ENCODE peak calls at places on chromosomes 7 and 10, in nine cellular contexts. A is PC-3; T is testis; D is SK-N-SH; K is tibial nerve; U is CD8-positive, alpha-beta T cell; L is brain microvascular endothelial cell; P is fibroblast of lung; J is ascending aorta. C is an unnamed sample.

GRCh38 chr10:128393546-128393945 is 267.3 kb upstream of the MKI67 start:
- DNase-seq in A (no peak), T (no peak), D (no peak), K (no peak), U (no peak), L (no peak), P (no peak), J (no peak), C (no peak)

GRCh38 chr10:5889624-5890518 is at the start of the genes ANKRD16 and FBH1:
- DNase-seq in A (peak), T (peak), D (peak), K (peak), U (peak), L (peak), P (peak), J (peak), C (peak)

GRCh38 chr10:74137992-74138391 is 12.6 kb downstream of the AP3M1 start:
- DNase-seq in A (no peak), T (no peak), D (no peak), K (no peak), U (no peak), L (no peak), P (no peak), J (no peak), C (no peak)

GRCh38 chr7:22333680-22334141 is 23.2 kb downstream of the RAPGEF5 start:
- DNase-seq in A (peak), T (peak), D (no peak), K (no peak), U (no peak), L (no peak), P (no peak), J (no peak), C (no peak)

GRCh38 chr7:102872460-102872859 is 40.3 kb upstream of the LRRC17 start:
- DNase-seq in A (peak), T (no peak), D (no peak), K (no peak), U (no peak), L (peak), P (peak), J (no peak), C (no peak)

GRCh38 chr10:52566471-52567246 is 205.9 kb downstream of the MBL2 start:
- DNase-seq in A (peak), T (no peak), D (peak), K (no peak), U (no peak), L (peak), P (peak), J (no peak), C (no peak)

GRCh38 chr10:116774728-116775151 is 32.4 kb upstream of the HSPA12A start:
- DNase-seq in A (peak), T (no peak), D (no peak), K (no peak), U (no peak), L (no peak), P (no peak), J (no peak), C (peak)

GRCh38 chr10:27542324-27542723 is 38.2 kb downstream of the RAB18 start:
- DNase-seq in A (no peak), T (no peak), D (no peak), K (no peak), U (no peak), L (no peak), P (no peak), J (no peak), C (no peak)

GRCh38 chr10:114309111-114309651 is 70.1 kb downstream of the VWA2 start:
- DNase-seq in A (no peak), T (no peak), D (no peak), K (no peak), U (no peak), L (peak), P (peak), J (no peak), C (no peak)

GRCh38 chr10:79038841-79039201 is 29.9 kb upstream of the ZMIZ1 start:
- DNase-seq in A (no peak), T (no peak), D (no peak), K (no peak), U (no peak), L (no peak), P (peak), J (no peak), C (no peak)

GRCh38 chr7:33909755-33910154 is 4.4 kb downstream of the BMPER start:
- DNase-seq in A (no peak), T (no peak), D (no peak), K (no peak), U (no peak), L (no peak), P (peak), J (no peak), C (no peak)

GRCh38 chr10:21401196-21401595 is 124.3 kb downstream of the SKIDA1 start:
- DNase-seq in A (no peak), T (no peak), D (no peak), K (no peak), U (no peak), L (peak), P (peak), J (no peak), C (no peak)

GRCh38 chr7:35676211-35676610 is 18.7 kb downstream of the HERPUD2 start:
- DNase-seq in A (no peak), T (no peak), D (no peak), K (no peak), U (no peak), L (no peak), P (no peak), J (no peak), C (no peak)

GRCh38 chr10:129033790-129034272 is 433.2 kb upstream of the MGMT start:
- DNase-seq in A (no peak), T (no peak), D (no peak), K (no peak), U (no peak), L (no peak), P (no peak), J (no peak), C (no peak)

GRCh38 chr10:119412244-119412750 is 130.2 kb downstream of the RGS10 start:
- DNase-seq in A (no peak), T (peak), D (peak), K (peak), U (no peak), L (no peak), P (peak), J (peak), C (no peak)

GRCh38 chr7:137485818-137486217 is 142.3 kb upstream of the PTN start:
- DNase-seq in A (no peak), T (no peak), D (no peak), K (no peak), U (no peak), L (no peak), P (no peak), J (no peak), C (no peak)

GRCh38 chr10:28008054-28008453 is 9.2 kb upstream of the ODAD2 start:
- DNase-seq in A (peak), T (no peak), D (no peak), K (no peak), U (no peak), L (no peak), P (no peak), J (no peak), C (no peak)

GRCh38 chr7:29806131-29806792 is at the start of gene WIPF3:
- DNase-seq in A (peak), T (peak), D (peak), K (no peak), U (no peak), L (no peak), P (peak), J (no peak), C (no peak)

GRCh38 chr7:50312176-50312575 is 7.7 kb downstream of the IKZF1 start:
- DNase-seq in A (no peak), T (no peak), D (no peak), K (no peak), U (no peak), L (no peak), P (no peak), J (no peak), C (no peak)

GRCh38 chr10:114413398-114413797 is 9.1 kb upstream of the AFAP1L2 start:
- DNase-seq in A (peak), T (no peak), D (no peak), K (no peak), U (no peak), L (no peak), P (peak), J (no peak), C (peak)

GRCh38 chr10:78757542-78757941 is 311.2 kb upstream of the ZMIZ1 start:
- DNase-seq in A (peak), T (no peak), D (no peak), K (no peak), U (no peak), L (peak), P (peak), J (no peak), C (peak)

GRCh38 chr10:14904316-14904732 is 25.7 kb downstream of the SUV39H2 start:
- DNase-seq in A (peak), T (no peak), D (peak), K (peak), U (no peak), L (peak), P (peak), J (no peak), C (no peak)

GRCh38 chr10:90920986-90921643 is at the start of gene ANKRD1:
- DNase-seq in A (peak), T (no peak), D (no peak), K (no peak), U (no peak), L (peak), P (peak), J (no peak), C (peak)

GRCh38 chr10:42872865-42873435 is 90.4 kb downstream of the BMS1 start:
- DNase-seq in A (no peak), T (no peak), D (no peak), K (no peak), U (no peak), L (no peak), P (no peak), J (no peak), C (no peak)

GRCh38 chr7:1311406-1312097 is 78.9 kb downstream of the UNCX start:
- DNase-seq in A (no peak), T (no peak), D (peak), K (no peak), U (no peak), L (no peak), P (no peak), J (no peak), C (no peak)

GRCh38 chr10:124978376-124978725 is 36.4 kb downstream of the ZRANB1 start:
- DNase-seq in A (no peak), T (no peak), D (no peak), K (no peak), U (no peak), L (no peak), P (no peak), J (no peak), C (no peak)

GRCh38 chr7:76220185-76221057 is 18.7 kb downstream of the SRRM3 start:
- DNase-seq in A (peak), T (no peak), D (peak), K (no peak), U (no peak), L (peak), P (peak), J (no peak), C (no peak)

DNA sequence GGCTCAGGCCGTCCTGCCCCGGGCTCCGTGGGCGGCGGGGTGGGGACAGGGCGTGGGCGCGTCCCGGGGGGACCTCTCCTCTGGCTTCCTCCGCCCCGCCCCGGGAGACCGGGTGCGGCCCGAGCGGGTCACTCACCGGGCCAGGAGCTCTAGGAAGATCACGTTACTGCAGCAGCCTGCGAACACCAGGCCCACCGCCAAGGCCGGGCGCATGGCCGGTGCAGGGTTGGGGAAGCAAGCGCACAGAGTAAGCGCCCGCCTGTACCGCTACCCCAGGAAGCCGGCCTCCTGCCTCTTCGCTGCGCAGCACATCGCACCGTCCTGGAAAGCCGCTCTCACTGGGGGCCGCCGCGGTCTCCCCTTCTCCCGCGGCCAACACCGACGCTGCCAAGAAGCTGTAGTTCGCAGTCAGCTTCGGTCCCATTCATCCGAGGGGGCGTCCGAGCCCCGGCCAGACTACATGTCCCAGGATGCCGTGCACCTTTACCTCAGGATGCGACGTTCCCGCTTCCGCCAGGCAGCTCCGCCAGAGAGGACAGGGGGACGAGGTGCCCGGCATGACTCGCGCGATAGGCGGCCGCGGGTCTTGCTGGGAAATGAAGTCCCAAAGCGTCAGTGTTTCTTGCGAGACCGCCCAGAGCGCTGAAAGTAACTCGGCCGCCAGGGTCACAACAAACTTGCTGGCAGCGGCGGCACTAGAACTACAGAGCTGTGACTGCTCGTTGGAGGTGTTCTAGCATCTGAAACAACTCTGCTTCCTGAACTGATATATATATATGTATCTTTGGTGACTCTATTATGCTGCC is at the start of gene SLC35B4:
- DNase-seq in A (peak), T (peak), D (peak), K (peak), U (peak), L (peak), P (peak), J (peak), C (peak)
- TF ChIP-seq CTCF in A (no peak), T (no peak), D (peak), K (peak), U (peak), L (peak), P (no peak), J (no peak), C (peak)

DNA sequence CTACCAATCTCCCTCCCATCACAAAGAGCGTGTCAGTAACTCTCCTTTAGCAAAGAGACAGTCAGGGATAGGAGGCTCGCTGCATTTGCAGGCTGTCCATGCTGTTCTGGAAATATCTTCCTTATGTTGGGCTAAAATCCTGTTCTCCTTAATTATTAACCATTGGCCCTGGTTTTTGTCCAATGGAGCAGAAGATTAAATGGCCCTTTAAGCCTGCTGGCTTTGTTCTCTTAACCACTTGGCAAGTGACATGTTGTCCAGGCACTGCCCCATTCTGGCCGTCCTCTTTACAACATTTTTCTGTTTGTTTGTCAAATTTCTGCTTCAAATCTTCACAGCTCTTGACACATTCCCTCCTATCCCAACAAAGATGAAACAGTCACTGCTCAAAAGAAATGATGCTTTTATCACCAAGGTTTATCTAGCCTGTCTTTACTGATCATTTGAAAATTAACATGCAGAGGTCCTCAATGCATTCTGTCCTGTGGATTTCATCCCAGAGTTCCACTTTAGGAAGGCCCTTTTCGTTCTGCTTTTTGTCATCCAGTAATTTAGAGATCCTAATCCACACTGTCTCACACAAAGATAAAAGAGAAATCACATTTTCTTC is 700.4 kb downstream of the KCNMA1 start:
- DNase-seq in A (no peak), T (no peak), D (peak), K (no peak), U (no peak), L (no peak), P (no peak), J (no peak), C (no peak)
- H3K27ac ChIP-seq in A (no peak), T (no peak), D (peak), K (no peak), U (no peak), L (no peak), P (no peak), J (no peak), C (no peak)

GRCh38 chr7:109386959-109387358 is 817.3 kb downstream of the DNAJB9 start:
- DNase-seq in A (no peak), T (no peak), D (no peak), K (no peak), U (no peak), L (no peak), P (no peak), J (no peak), C (no peak)
- TF ChIP-seq CTCF in A (no peak), T (no peak), D (no peak), K (no peak), U (no peak), L (no peak), P (no peak), J (no peak), C (no peak)

GRCh38 chr7:73446716-73447115 is 13.1 kb downstream of the FZD9 start:
- DNase-seq in A (no peak), T (no peak), D (no peak), K (no peak), U (no peak), L (no peak), P (no peak), J (no peak), C (no peak)
- H3K27ac ChIP-seq in A (no peak), T (no peak), D (no peak), K (no peak), U (no peak), L (no peak), P (no peak), J (no peak), C (no peak)